ENCODE peak calls at places on chromosomes 6 and 20, in five cellular contexts. X, C, I, B and H are unnamed samples.

GRCh38 chr6:143744593-143745151 is 66.9 kb downstream of the PHACTR2 start:
- DNase-seq in X (no peak), C (no peak), I (peak; percentile 85), B (no peak), H (no peak)

GRCh38 chr6:149060300-149060984 is 257.1 kb upstream of the TAB2 start:
- DNase-seq in X (no peak), C (peak; percentile 90), I (peak; percentile 20), B (no peak), H (no peak)

GRCh38 chr20:1945134-1945618 is 48.7 kb downstream of the PDYN start:
- DNase-seq in X (no peak), C (no peak), I (no peak), B (no peak), H (no peak)

GRCh38 chr20:53080969-53081871 is 109.1 kb downstream of the TSHZ2 start:
- DNase-seq in X (no peak), C (no peak), I (peak; percentile 99), B (peak; percentile 7), H (no peak)

GRCh38 chr20:48703511-48704219 is 124.1 kb downstream of the PREX1 start:
- DNase-seq in X (no peak), C (no peak), I (no peak), B (no peak), H (no peak)

GRCh38 chr20:3101737-3102574 is 17.4 kb upstream of the AVP start:
- DNase-seq in X (no peak), C (peak; percentile 5), I (no peak), B (no peak), H (no peak)

GRCh38 chr6:34773906-34774305 is 16.6 kb downstream of the SNRPC start:
- DNase-seq in X (no peak), C (no peak), I (no peak), B (no peak), H (no peak)

GRCh38 chr6:164396071-164397047 is 913.0 kb downstream of the C6orf118 start:
- DNase-seq in X (no peak), C (no peak), I (no peak), B (no peak), H (no peak)

GRCh38 chr20:44863661-44864060 is 21.8 kb upstream of the YWHAB start:
- DNase-seq in X (no peak), C (no peak), I (no peak), B (no peak), H (no peak)

GRCh38 chr6:12718025-12718424 is 1.5 kb downstream of the PHACTR1 start:
- DNase-seq in X (no peak), C (no peak), I (peak; percentile 31), B (no peak), H (no peak)

GRCh38 chr6:44071670-44072451 is 55.4 kb downstream of the MRPL14 start:
- DNase-seq in X (no peak), C (no peak), I (no peak), B (no peak), H (no peak)

GRCh38 chr6:89084542-89084941 is 4.0 kb downstream of the PNRC1 start:
- DNase-seq in X (no peak), C (no peak), I (no peak), B (no peak), H (no peak)

GRCh38 chr20:47857142-47857993 is 72.1 kb upstream of the SULF2 start:
- DNase-seq in X (peak; percentile 33), C (no peak), I (peak; percentile 26), B (no peak), H (peak; percentile 38)

GRCh38 chr20:37270586-37271420 is 9.2 kb upstream of the GHRH start:
- DNase-seq in X (no peak), C (peak; percentile 79), I (peak; percentile 75), B (no peak), H (no peak)

GRCh38 chr6:151535476-151536279 is 41.9 kb downstream of the CCDC170 start:
- DNase-seq in X (no peak), C (no peak), I (peak; percentile 16), B (no peak), H (no peak)

GRCh38 chr6:108902389-108902792 is 54.2 kb downstream of the ARMC2 start:
- DNase-seq in X (no peak), C (no peak), I (no peak), B (no peak), H (no peak)

GRCh38 chr6:7269816-7270215 is 43.2 kb downstream of the SSR1 start:
- DNase-seq in X (no peak), C (no peak), I (no peak), B (no peak), H (no peak)

GRCh38 chr20:56788041-56788670 is 159.1 kb downstream of the TFAP2C start:
- DNase-seq in X (no peak), C (no peak), I (peak; percentile 94), B (no peak), H (no peak)

GRCh38 chr20:53081916-53082863 is 110.0 kb downstream of the TSHZ2 start:
- DNase-seq in X (no peak), C (no peak), I (peak; percentile 95), B (no peak), H (no peak)

GRCh38 chr6:32192608-32193039 is at the start of gene GPSM3:
- DNase-seq in X (peak; percentile 73), C (peak; percentile 59), I (no peak), B (no peak), H (no peak)

GRCh38 chr20:42945194-42945593 is 244.5 kb downstream of the PTPRT start:
- DNase-seq in X (no peak), C (no peak), I (no peak), B (no peak), H (no peak)

GRCh38 chr6:9138856-9139426 is 703.6 kb upstream of the SLC35B3 start:
- DNase-seq in X (no peak), C (no peak), I (no peak), B (no peak), H (no peak)

GRCh38 chr6:106334646-106335448 is 9.3 kb upstream of the ATG5 start:
- DNase-seq in X (peak; percentile 69), C (no peak), I (peak; percentile 52), B (peak; percentile 23), H (peak; percentile 26)

GRCh38 chr6:142702501-142703460 is 242.2 kb downstream of the HIVEP2 start:
- DNase-seq in X (peak; percentile 15), C (no peak), I (no peak), B (no peak), H (no peak)

GRCh38 chr6:117371492-117371891 is 54.2 kb downstream of the ROS1 start:
- DNase-seq in X (no peak), C (no peak), I (no peak), B (no peak), H (no peak)

GRCh38 chr6:118708736-118709135 is 57.3 kb upstream of the CEP85L start:
- DNase-seq in X (no peak), C (no peak), I (no peak), B (no peak), H (no peak)

GRCh38 chr6:118710616-118711015 is 59.2 kb upstream of the CEP85L start:
- DNase-seq in X (no peak), C (no peak), I (no peak), B (no peak), H (no peak)

GRCh38 chr6:118708055-118708454 is 56.7 kb upstream of the CEP85L start:
- DNase-seq in X (peak; percentile 29), C (no peak), I (no peak), B (no peak), H (no peak)

GRCh38 chr6:118712955-118713354 is 61.6 kb upstream of the CEP85L start:
- DNase-seq in X (no peak), C (no peak), I (no peak), B (no peak), H (no peak)

GRCh38 chr6:118709859-118710350 is 58.5 kb upstream of the CEP85L start:
- DNase-seq in X (peak; percentile 77), C (peak; percentile 85), I (no peak), B (no peak), H (peak; percentile 34)
- TF ChIP-seq TAF1 in X (peak; percentile 79), C (no peak), I (no peak), B (no peak), H (no peak)

GRCh38 chr6:83808005-83808404 is 45.2 kb upstream of the RIPPLY2 start:
- DNase-seq in X (no peak), C (no peak), I (no peak), B (no peak), H (no peak)
- TF ChIP-seq POLR2A in X (no peak), C (no peak), I (no peak), B (no peak), H (no peak)

GRCh38 chr20:327946-328563 is 2.7 kb downstream of the SOX12 start:
- DNase-seq in X (no peak), C (no peak), I (no peak), B (no peak), H (no peak)
- TF ChIP-seq POLR2AphosphoS5 in X (no peak), C (no peak), I (peak; percentile 5), B (no peak), H (no peak)

DNA sequence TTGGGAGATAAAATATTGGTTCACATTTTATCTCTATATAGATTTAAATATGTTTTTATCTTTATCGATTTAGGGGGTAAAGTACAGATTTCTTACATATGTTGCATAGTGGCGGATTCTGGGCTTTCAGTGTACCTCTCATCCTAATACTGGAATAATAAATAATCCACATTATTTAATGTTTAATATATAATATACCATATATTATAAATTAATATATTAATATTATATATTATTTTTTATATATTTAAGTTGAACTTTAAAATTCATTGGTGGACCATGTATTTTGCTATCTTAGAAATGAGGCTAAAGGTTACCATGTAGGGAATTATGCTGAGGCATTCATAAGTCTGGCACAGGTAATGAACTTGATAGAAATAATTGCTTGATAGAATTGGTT is 89.6 kb upstream of the POPDC3 start:
- DNase-seq in X (no peak), C (no peak), I (no peak), B (no peak), H (no peak)
- TF ChIP-seq TAF1 in X (no peak), C (no peak), I (no peak), B (no peak), H (no peak)

GRCh38 chr6:107809966-107810365 is 14.1 kb downstream of the SCML4 start:
- DNase-seq in X (no peak), C (no peak), I (no peak), B (no peak), H (no peak)

GRCh38 chr6:107812370-107812769 is 11.7 kb downstream of the SCML4 start:
- DNase-seq in X (no peak), C (no peak), I (no peak), B (no peak), H (no peak)

GRCh38 chr6:107815846-107816245 is 8.3 kb downstream of the SCML4 start:
- DNase-seq in X (no peak), C (no peak), I (no peak), B (no peak), H (no peak)

GRCh38 chr6:107813555-107814194 is 10.4 kb downstream of the SCML4 start:
- DNase-seq in X (no peak), C (no peak), I (no peak), B (no peak), H (no peak)

GRCh38 chr6:107811591-107812218 is 12.4 kb downstream of the SCML4 start:
- DNase-seq in X (no peak), C (no peak), I (no peak), B (no peak), H (no peak)
- TF ChIP-seq POLR2A in X (no peak), C (no peak), I (no peak), B (no peak), H (no peak)